ENCODE peak calls at places on chromosome 17, in nine cellular contexts. C is fibroblast of lung, S is IMR-90, Z is thoracic aorta, U is uterus, L is sigmoid colon, F is body of pancreas, E is heart right ventricle, N is K562. X is an unnamed sample. For H3K27me3, the result is how much of the 10 kb centered on the place peaks cover.

GRCh38 chr17:62920300-62920699 is 45.7 kb upstream of the TANC2 start:
- DNase-seq in C (no peak), S (no peak), Z (no peak), U (no peak), L (no peak), F (no peak), E (no peak), N (no peak), X (no peak)

GRCh38 chr17:66518677-66519076 is 216.3 kb downstream of the PRKCA start:
- DNase-seq in C (no peak), S (no peak), Z (no peak), U (no peak), L (no peak), F (no peak), E (no peak), N (no peak), X (no peak)

GRCh38 chr17:60665602-60666001 is 12.0 kb upstream of the BCAS3 start:
- DNase-seq in C (no peak), S (no peak), Z (no peak), U (no peak), L (no peak), F (no peak), E (no peak), N (no peak), X (no peak)

GRCh38 chr17:57739402-57740224 is 5.5 kb downstream of the CCDC182 start:
- DNase-seq in C (no peak), S (no peak), Z (no peak), U (no peak), L (no peak), F (no peak), E (no peak), N (peak), X (no peak)

GRCh38 chr17:36901506-36901905 is 35.8 kb upstream of the LHX1 start:
- DNase-seq in C (peak), S (peak), Z (no peak), U (no peak), L (no peak), F (no peak), E (no peak), N (no peak), X (no peak)

GRCh38 chr17:56640116-56640515 is 46.6 kb downstream of the NOG start:
- DNase-seq in C (no peak), S (no peak), Z (no peak), U (no peak), L (no peak), F (no peak), E (no peak), N (peak), X (no peak)

GRCh38 chr17:21089145-21089544 is 37.6 kb upstream of the DHRS7B start:
- DNase-seq in C (peak), S (no peak), Z (no peak), U (no peak), L (no peak), F (no peak), E (no peak), N (no peak), X (no peak)

GRCh38 chr17:82772026-82772425 is 20.2 kb downstream of the TBCD start:
- DNase-seq in C (peak), S (peak), Z (no peak), U (no peak), L (no peak), F (peak), E (no peak), N (no peak), X (no peak)

GRCh38 chr17:49193513-49194296 is 16.7 kb downstream of the GNGT2 start:
- DNase-seq in C (peak), S (peak), Z (no peak), U (peak), L (peak), F (peak), E (peak), N (peak), X (no peak)

GRCh38 chr17:38658741-38659345 is 15.9 kb downstream of the EPOP start:
- DNase-seq in C (no peak), S (no peak), Z (no peak), U (no peak), L (no peak), F (no peak), E (no peak), N (no peak), X (peak)

GRCh38 chr17:63478814-63479494 is 2.1 kb downstream of the ACE start:
- DNase-seq in C (peak), S (peak), Z (peak), U (peak), L (peak), F (peak), E (peak), N (peak), X (peak)

GRCh38 chr17:38606646-38607611 is 1.2 kb upstream of the SRCIN1 start:
- DNase-seq in C (no peak), S (no peak), Z (no peak), U (no peak), L (peak), F (peak), E (peak), N (no peak), X (peak)

GRCh38 chr17:54269886-54270285 is 447.2 kb downstream of the KIF2B start:
- DNase-seq in C (no peak), S (no peak), Z (no peak), U (no peak), L (no peak), F (no peak), E (no peak), N (no peak), X (no peak)

GRCh38 chr17:82160081-82160480 is 52.6 kb downstream of the CCDC57 start:
- DNase-seq in C (no peak), S (peak), Z (no peak), U (no peak), L (no peak), F (no peak), E (no peak), N (no peak), X (no peak)

GRCh38 chr17:73834684-73835343 is 190.6 kb upstream of the SDK2 start:
- DNase-seq in C (no peak), S (no peak), Z (no peak), U (no peak), L (no peak), F (no peak), E (no peak), N (no peak), X (no peak)

GRCh38 chr17:18142417-18142816 is 33.9 kb downstream of the MYO15A start:
- DNase-seq in C (no peak), S (no peak), Z (no peak), U (no peak), L (no peak), F (no peak), E (no peak), N (no peak), X (no peak)

GRCh38 chr17:36500745-36501225 is 14.3 kb downstream of the ZNHIT3 start:
- DNase-seq in C (no peak), S (no peak), Z (no peak), U (no peak), L (peak), F (no peak), E (no peak), N (no peak), X (no peak)

GRCh38 chr17:65163990-65164495 is 26.9 kb downstream of the RGS9 start:
- DNase-seq in C (peak), S (peak), Z (no peak), U (no peak), L (no peak), F (peak), E (no peak), N (peak), X (no peak)

GRCh38 chr17:61361084-61361483 is 38.6 kb upstream of the TBX2 start:
- DNase-seq in C (peak), S (peak), Z (no peak), U (no peak), L (no peak), F (no peak), E (no peak), N (no peak), X (no peak)

GRCh38 chr17:67052720-67053437 is 8.5 kb downstream of the CACNG1 start:
- DNase-seq in C (no peak), S (no peak), Z (no peak), U (no peak), L (no peak), F (no peak), E (no peak), N (no peak), X (no peak)

GRCh38 chr17:10292057-10292931 is 80.5 kb downstream of the MYH13 start:
- DNase-seq in C (peak), S (peak), Z (no peak), U (peak), L (peak), F (peak), E (peak), N (no peak), X (peak)

GRCh38 chr17:68601565-68602266 is 549 bp upstream of the FAM20A start:
- DNase-seq in C (no peak), S (no peak), Z (no peak), U (no peak), L (no peak), F (peak), E (no peak), N (no peak), X (no peak)

GRCh38 chr17:12680407-12680897 is 14.8 kb downstream of the MYOCD start:
- DNase-seq in C (no peak), S (peak), Z (no peak), U (no peak), L (peak), F (no peak), E (no peak), N (no peak), X (no peak)

GRCh38 chr17:28227278-28228108 is 91.5 kb upstream of the TMEM97 start:
- DNase-seq in C (peak), S (no peak), Z (no peak), U (no peak), L (no peak), F (peak), E (no peak), N (no peak), X (no peak)

GRCh38 chr17:72472116-72472515 is 351.3 kb downstream of the SOX9 start:
- DNase-seq in C (no peak), S (no peak), Z (no peak), U (no peak), L (no peak), F (no peak), E (no peak), N (no peak), X (no peak)

GRCh38 chr17:58331815-58332719 is 3.5 kb upstream of the TSPOAP1 start:
- DNase-seq in C (no peak), S (no peak), Z (no peak), U (no peak), L (no peak), F (peak), E (peak), N (peak), X (peak)

GRCh38 chr17:48456584-48456983 is 26.6 kb upstream of the SKAP1 start:
- DNase-seq in C (no peak), S (no peak), Z (no peak), U (no peak), L (no peak), F (no peak), E (no peak), N (peak), X (no peak)

GRCh38 chr17:37693328-37693727 is 50.1 kb upstream of the DDX52 start:
- DNase-seq in C (no peak), S (no peak), Z (no peak), U (no peak), L (peak), F (no peak), E (no peak), N (no peak), X (no peak)

GRCh38 chr17:17523001-17523713 is 27.0 kb upstream of the RASD1 start:
- DNase-seq in C (no peak), S (no peak), Z (no peak), U (no peak), L (no peak), F (peak), E (no peak), N (no peak), X (no peak)

GRCh38 chr17:81487487-81488275 is 24.9 kb downstream of the ACTG1 start:
- DNase-seq in C (peak), S (peak), Z (no peak), U (peak), L (peak), F (peak), E (peak), N (peak), X (peak)

GRCh38 chr17:47812146-47812920 is 9.3 kb downstream of the OSBPL7 start:
- DNase-seq in C (no peak), S (no peak), Z (no peak), U (no peak), L (peak), F (peak), E (no peak), N (no peak), X (no peak)

GRCh38 chr17:7883781-7884386 is 4.7 kb upstream of the CHD3 start:
- DNase-seq in C (peak), S (peak), Z (no peak), U (no peak), L (no peak), F (no peak), E (no peak), N (peak), X (no peak)

GRCh38 chr17:15945493-15946209 is 721 bp downstream of the ADORA2B start:
- DNase-seq in C (peak), S (peak), Z (no peak), U (no peak), L (peak), F (no peak), E (no peak), N (peak), X (no peak)

GRCh38 chr17:64126918-64127317 is 3.0 kb downstream of the ERN1 start:
- DNase-seq in C (peak), S (peak), Z (no peak), U (no peak), L (no peak), F (no peak), E (no peak), N (no peak), X (no peak)

GRCh38 chr17:78322327-78322857 is 37.5 kb downstream of the SOCS3 start:
- DNase-seq in C (no peak), S (peak), Z (no peak), U (no peak), L (no peak), F (no peak), E (no peak), N (no peak), X (no peak)

GRCh38 chr17:76388966-76389888 is 4.8 kb downstream of the SPHK1 start:
- DNase-seq in C (no peak), S (no peak), Z (no peak), U (no peak), L (no peak), F (peak), E (no peak), N (peak), X (no peak)
- TF ChIP-seq CTCF in C (no peak), S (peak), Z (no peak), U (no peak), L (no peak), F (no peak), E (no peak), N (no peak), X (no peak)

GRCh38 chr17:80485846-80486245 is 9.4 kb upstream of the NPTX1 start:
- DNase-seq in C (no peak), S (no peak), Z (no peak), U (no peak), L (no peak), F (no peak), E (no peak), N (no peak), X (no peak)
- H3K27me3 ChIP-seq in C (under half), S (half or more), Z (under half), U (under half), L (under half), F (under half), E (half or more), N (under half), X (half or more)

GRCh38 chr17:41063449-41063848 is 2.2 kb downstream of the KRTAP2-4 start:
- DNase-seq in C (no peak), S (no peak), Z (no peak), U (no peak), L (no peak), F (no peak), E (no peak), N (no peak), X (no peak)
- H3K27ac ChIP-seq in C (no peak), S (no peak), Z (no peak), U (no peak), L (no peak), F (no peak), E (no peak), N (no peak), X (no peak)

DNA sequence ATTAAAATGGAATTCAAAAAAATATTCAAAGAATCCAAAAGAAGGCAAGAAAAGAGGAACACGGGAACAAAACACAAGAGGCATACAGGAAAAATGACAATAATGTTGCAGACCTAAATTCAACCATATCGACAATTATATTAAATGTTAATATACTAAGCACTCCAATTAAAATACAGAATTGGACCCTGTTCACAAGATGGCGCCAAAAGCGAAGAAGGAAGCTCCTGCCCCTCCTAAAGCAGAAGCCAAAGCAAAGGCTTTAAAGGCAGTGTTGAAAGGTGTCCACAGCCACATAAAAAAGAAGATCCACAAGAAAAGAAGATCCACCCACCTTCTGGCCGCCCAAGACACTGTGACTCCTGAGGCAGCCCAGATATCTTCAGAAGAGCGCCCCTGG is 6.3 kb upstream of the XAF1 start:
- DNase-seq in C (no peak), S (no peak), Z (no peak), U (no peak), L (no peak), F (no peak), E (no peak), N (no peak), X (no peak)
- TF ChIP-seq CTCF in C (no peak), S (peak), Z (no peak), U (no peak), L (no peak), F (no peak), E (no peak), N (peak), X (no peak)

DNA sequence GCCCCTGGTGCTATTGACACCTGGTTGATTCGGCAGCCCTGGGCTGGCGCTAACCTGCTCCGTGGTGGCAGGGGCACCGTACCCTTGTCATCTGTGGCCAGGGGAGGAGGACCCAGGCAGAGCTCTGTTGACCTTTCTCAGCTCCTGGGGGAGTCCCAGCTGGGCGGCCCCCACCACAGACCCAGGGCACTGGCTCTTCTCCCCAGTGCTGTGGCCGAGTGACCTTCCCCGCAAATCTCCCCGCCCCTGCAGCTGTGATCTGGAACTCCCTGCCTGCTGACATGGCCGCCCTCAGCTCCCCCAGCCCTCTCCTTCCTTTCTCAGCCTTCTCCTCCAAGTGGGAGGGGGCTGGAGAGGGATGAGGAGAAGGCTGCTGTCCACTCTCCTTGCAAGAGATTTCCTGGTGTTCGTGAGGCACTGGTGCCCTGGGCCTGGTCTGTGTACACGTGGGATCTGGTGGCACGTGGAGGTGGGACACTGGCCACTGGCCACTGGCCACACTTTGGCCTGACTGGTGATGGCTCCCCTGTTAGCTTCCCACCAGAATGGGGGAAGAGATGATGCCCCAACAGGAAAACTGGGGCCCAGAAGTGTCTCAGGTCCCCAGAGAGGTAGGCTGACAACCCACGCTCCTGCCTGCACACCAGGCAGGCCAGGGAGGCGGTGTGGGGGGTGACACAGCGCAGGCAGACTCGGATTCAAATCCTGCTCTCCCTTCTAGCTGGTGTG is 8.2 kb downstream of the FMNL1 start:
- DNase-seq in C (no peak), S (no peak), Z (no peak), U (no peak), L (no peak), F (no peak), E (no peak), N (no peak), X (peak)
- H3K27me3 ChIP-seq in C (under half), S (under half), Z (under half), U (under half), L (under half), F (under half), E (under half), N (under half), X (under half)